ENCODE peak calls at places on chromosomes 16 and 17, in ten cellular contexts. One of them, this sample, is unnamed.

GRCh38 chr17:47301161-47301560 is 22.6 kb upstream of the EFCAB13 start:
- DNase-seq in AG10803: no peak
- DNase-seq in left ventricle myocardium inferior: no peak
- DNase-seq in SHP77 treated with DMSO at 0.1 percent for 48 hours: no peak
- DNase-seq in cardiac muscle cell: no peak
- DNase-seq in aorta: no peak
- DNase-seq in activated naive CD4-positive, alpha-beta T cell: no peak
- DNase-seq in AG04450: no peak
- DNase-seq in activated effector memory CD4-positive, alpha-beta T cell treated with Interleukin-2 at 50 U/mL for 16 hours: no peak
- DNase-seq in AG09309: no peak
- DNase-seq in this sample: no peak

GRCh38 chr17:81583589-81584337 is 31.6 kb upstream of the FAAP100 start:
- DNase-seq in aorta: no peak
- DNase-seq in activated effector memory CD4-positive, alpha-beta T cell treated with Interleukin-2 at 50 U/mL for 16 hours: no peak
- DNase-seq in cardiac muscle cell: no peak
- DNase-seq in activated naive CD4-positive, alpha-beta T cell: no peak
- DNase-seq in left ventricle myocardium inferior: no peak
- DNase-seq in AG04450: no peak
- DNase-seq in SHP77 treated with DMSO at 0.1 percent for 48 hours: no peak
- DNase-seq in AG10803: no peak
- DNase-seq in AG09309: no peak
- DNase-seq in this sample: no peak

GRCh38 chr17:65855245-65855644 is 293.8 kb upstream of the AXIN2 start:
- DNase-seq in left ventricle myocardium inferior: no peak
- DNase-seq in aorta: no peak
- DNase-seq in AG09309: no peak
- DNase-seq in AG10803: peak
- DNase-seq in SHP77 treated with DMSO at 0.1 percent for 48 hours: no peak
- DNase-seq in activated effector memory CD4-positive, alpha-beta T cell treated with Interleukin-2 at 50 U/mL for 16 hours: no peak
- DNase-seq in cardiac muscle cell: no peak
- DNase-seq in AG04450: no peak
- DNase-seq in activated naive CD4-positive, alpha-beta T cell: no peak
- DNase-seq in this sample: peak

GRCh38 chr17:57835333-57835900 is 14.4 kb downstream of the MRPS23 start:
- DNase-seq in cardiac muscle cell: no peak
- DNase-seq in left ventricle myocardium inferior: no peak
- DNase-seq in activated naive CD4-positive, alpha-beta T cell: no peak
- DNase-seq in AG10803: no peak
- DNase-seq in AG09309: no peak
- DNase-seq in aorta: no peak
- DNase-seq in SHP77 treated with DMSO at 0.1 percent for 48 hours: no peak
- DNase-seq in activated effector memory CD4-positive, alpha-beta T cell treated with Interleukin-2 at 50 U/mL for 16 hours: no peak
- DNase-seq in AG04450: no peak
- DNase-seq in this sample: no peak

GRCh38 chr17:82772026-82772425 is 20.2 kb downstream of the TBCD start:
- DNase-seq in cardiac muscle cell: no peak
- DNase-seq in left ventricle myocardium inferior: no peak
- DNase-seq in AG10803: peak
- DNase-seq in activated naive CD4-positive, alpha-beta T cell: no peak
- DNase-seq in aorta: no peak
- DNase-seq in activated effector memory CD4-positive, alpha-beta T cell treated with Interleukin-2 at 50 U/mL for 16 hours: no peak
- DNase-seq in SHP77 treated with DMSO at 0.1 percent for 48 hours: no peak
- DNase-seq in AG09309: peak
- DNase-seq in AG04450: peak
- DNase-seq in this sample: no peak

GRCh38 chr16:27677300-27677699 is 127.4 kb downstream of the KATNIP start:
- DNase-seq in AG10803: no peak
- DNase-seq in AG04450: no peak
- DNase-seq in activated effector memory CD4-positive, alpha-beta T cell treated with Interleukin-2 at 50 U/mL for 16 hours: no peak
- DNase-seq in activated naive CD4-positive, alpha-beta T cell: no peak
- DNase-seq in cardiac muscle cell: no peak
- DNase-seq in SHP77 treated with DMSO at 0.1 percent for 48 hours: no peak
- DNase-seq in AG09309: no peak
- DNase-seq in aorta: no peak
- DNase-seq in left ventricle myocardium inferior: no peak
- DNase-seq in this sample: peak

GRCh38 chr17:20938244-20938643 is 104.6 kb downstream of the USP22 start:
- DNase-seq in SHP77 treated with DMSO at 0.1 percent for 48 hours: no peak
- DNase-seq in AG10803: no peak
- DNase-seq in activated naive CD4-positive, alpha-beta T cell: no peak
- DNase-seq in AG04450: no peak
- DNase-seq in activated effector memory CD4-positive, alpha-beta T cell treated with Interleukin-2 at 50 U/mL for 16 hours: no peak
- DNase-seq in aorta: no peak
- DNase-seq in left ventricle myocardium inferior: no peak
- DNase-seq in cardiac muscle cell: no peak
- DNase-seq in AG09309: no peak
- DNase-seq in this sample: no peak

GRCh38 chr16:2913603-2914002 is 1.9 kb downstream of the FLYWCH1 start:
- DNase-seq in aorta: no peak
- DNase-seq in SHP77 treated with DMSO at 0.1 percent for 48 hours: no peak
- DNase-seq in AG04450: no peak
- DNase-seq in left ventricle myocardium inferior: no peak
- DNase-seq in cardiac muscle cell: no peak
- DNase-seq in AG10803: no peak
- DNase-seq in AG09309: no peak
- DNase-seq in activated effector memory CD4-positive, alpha-beta T cell treated with Interleukin-2 at 50 U/mL for 16 hours: no peak
- DNase-seq in activated naive CD4-positive, alpha-beta T cell: no peak
- DNase-seq in this sample: no peak

GRCh38 chr16:47777191-47777590 is 316.1 kb downstream of the PHKB start:
- DNase-seq in AG10803: peak
- DNase-seq in left ventricle myocardium inferior: no peak
- DNase-seq in AG09309: no peak
- DNase-seq in AG04450: no peak
- DNase-seq in activated naive CD4-positive, alpha-beta T cell: no peak
- DNase-seq in SHP77 treated with DMSO at 0.1 percent for 48 hours: no peak
- DNase-seq in aorta: no peak
- DNase-seq in cardiac muscle cell: no peak
- DNase-seq in activated effector memory CD4-positive, alpha-beta T cell treated with Interleukin-2 at 50 U/mL for 16 hours: no peak
- DNase-seq in this sample: no peak